ENCODE peak calls at places on chromosomes 6 and 20, in five cellular contexts. H, K, S, L and W are unnamed samples. For H3K27me3 and H3K4me1, the result is how much of the 10 kb centered on the place peaks cover.

GRCh38 chr6:132853059-132853458 is 38.7 kb downstream of the RPS12 start:
- DNase-seq in H (no peak), K (no peak), S (no peak), L (no peak), W (no peak)

GRCh38 chr6:80332013-80332412 is 225.5 kb downstream of the BCKDHB start:
- DNase-seq in H (no peak), K (no peak), S (no peak), L (no peak), W (no peak)

GRCh38 chr6:106347219-106347618 is 13.3 kb upstream of the CRYBG1 start:
- DNase-seq in H (no peak), K (no peak), S (no peak), L (no peak), W (no peak)

GRCh38 chr6:44642870-44643522 is 255.5 kb downstream of the CDC5L start:
- DNase-seq in H (peak), K (peak), S (no peak), L (no peak), W (no peak)

GRCh38 chr6:87656857-87657256 is 45.2 kb downstream of the AKIRIN2 start:
- DNase-seq in H (no peak), K (no peak), S (no peak), L (no peak), W (no peak)

GRCh38 chr6:128570439-128571063 is 50.2 kb upstream of the PTPRK start:
- DNase-seq in H (peak), K (no peak), S (no peak), L (no peak), W (peak)

GRCh38 chr6:158669145-158670035 is 19.5 kb downstream of the SYTL3 start:
- DNase-seq in H (no peak), K (peak), S (no peak), L (no peak), W (no peak)

GRCh38 chr20:25081065-25081729 is 744 bp downstream of the VSX1 start:
- DNase-seq in H (no peak), K (peak), S (peak), L (no peak), W (no peak)

GRCh38 chr6:1187293-1188131 is 124.4 kb upstream of the FOXQ1 start:
- DNase-seq in H (no peak), K (no peak), S (no peak), L (no peak), W (no peak)

GRCh38 chr6:74103417-74103816 is 407.4 kb downstream of the CD109 start:
- DNase-seq in H (no peak), K (no peak), S (no peak), L (no peak), W (no peak)

GRCh38 chr6:111625511-111626331 is 20.0 kb upstream of the TRAF3IP2 start:
- DNase-seq in H (no peak), K (peak), S (no peak), L (peak), W (no peak)

GRCh38 chr20:36827541-36828279 is 48.2 kb upstream of the TLDC2 start:
- DNase-seq in H (no peak), K (no peak), S (no peak), L (peak), W (no peak)

GRCh38 chr20:34896086-34896551 is 19.7 kb downstream of the ACSS2 start:
- DNase-seq in H (no peak), K (no peak), S (no peak), L (peak), W (no peak)

GRCh38 chr6:82145926-82146452 is 101.6 kb downstream of the IBTK start:
- DNase-seq in H (no peak), K (no peak), S (no peak), L (no peak), W (no peak)

GRCh38 chr6:20182926-20183521 is 29.2 kb downstream of the MBOAT1 start:
- DNase-seq in H (peak), K (peak), S (no peak), L (no peak), W (no peak)

DNA sequence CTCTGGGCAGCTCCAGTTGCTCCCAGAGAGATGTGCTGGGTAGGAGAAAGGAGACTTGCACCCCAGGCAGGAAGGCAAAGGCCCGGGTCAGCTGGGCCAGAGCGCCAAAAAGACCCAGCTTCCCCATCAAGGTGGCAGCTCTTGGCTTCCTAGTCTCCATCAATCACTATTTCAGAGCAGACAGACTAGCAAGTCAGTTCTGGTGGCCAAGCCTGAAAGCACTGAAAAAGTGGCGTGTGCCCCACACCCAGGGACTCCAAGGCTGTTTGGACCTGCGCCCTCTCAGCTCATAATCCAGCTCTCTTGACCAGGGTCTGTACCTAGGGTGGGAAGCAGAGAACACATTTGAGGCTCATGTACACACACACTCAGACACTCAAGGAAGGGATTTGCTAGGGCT is 3.7 kb downstream of the MAFB start:
- DNase-seq in H (no peak), K (no peak), S (no peak), L (no peak), W (no peak)
- H3K27me3 ChIP-seq in H (half or more), K (under half), S (half or more), L (under half), W (under half)

DNA sequence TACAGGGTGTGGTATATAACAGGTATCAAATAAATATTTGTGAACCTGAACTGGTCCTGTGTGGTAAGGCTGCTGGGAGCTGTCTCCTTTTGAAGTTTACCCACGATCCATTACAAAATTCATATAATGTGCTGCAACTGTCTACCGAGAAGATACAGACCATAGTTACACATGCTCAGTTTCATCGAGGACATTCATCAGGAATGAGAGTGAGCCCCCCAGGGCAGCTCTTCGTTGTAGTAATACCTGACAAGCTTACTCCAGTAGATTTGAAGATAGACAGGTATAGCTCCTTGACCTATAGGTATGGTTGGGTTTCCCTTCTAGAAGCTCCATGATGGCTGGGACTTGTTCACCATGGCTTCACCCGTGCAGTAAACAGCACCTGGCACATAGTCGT is 25.7 kb downstream of the ARMC2 start:
- DNase-seq in H (no peak), K (no peak), S (no peak), L (no peak), W (no peak)
- H3K4me1 ChIP-seq in H (under half), K (under half), S (under half), L (half or more), W (under half)

DNA sequence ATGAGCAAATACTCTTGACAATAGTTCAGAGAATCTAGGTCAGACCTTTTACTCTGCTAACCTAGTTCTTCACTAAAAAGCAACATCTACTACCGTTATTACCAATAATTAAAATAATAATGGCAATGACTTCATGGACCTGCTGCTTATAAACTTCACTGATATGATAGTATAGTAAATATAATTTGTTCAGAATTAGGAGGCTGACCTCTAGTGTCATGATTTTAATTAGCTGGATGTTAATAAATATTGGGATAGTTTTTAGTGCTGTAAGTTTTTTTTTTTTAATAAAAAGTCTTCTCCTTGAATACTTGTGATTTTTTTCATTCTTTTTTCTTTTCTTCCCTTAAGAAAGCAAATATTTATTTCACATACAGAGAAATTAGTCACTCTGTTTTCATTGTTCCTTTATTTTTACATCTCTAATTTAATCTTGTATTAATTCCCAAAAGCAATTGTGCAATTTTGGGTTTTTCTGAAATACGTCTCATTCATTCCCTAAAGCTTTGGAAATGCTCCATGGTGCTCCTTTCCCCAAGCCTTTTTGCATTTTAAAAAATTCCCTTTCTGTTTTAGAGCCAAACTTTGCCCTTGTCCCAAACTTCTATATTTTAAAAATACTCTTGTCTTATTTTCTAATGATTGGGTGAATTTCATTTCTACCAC is 46.6 kb upstream of the UST start:
- DNase-seq in H (no peak), K (peak), S (no peak), L (no peak), W (peak)
- H3K4me3 ChIP-seq in H (peak), K (peak), S (peak), L (peak), W (peak)

GRCh38 chr6:10514049-10514780 is 6.9 kb upstream of the GCNT2 start:
- DNase-seq in H (no peak), K (no peak), S (no peak), L (no peak), W (no peak)
- H3K27me3 ChIP-seq in H (under half), K (under half), S (under half), L (under half), W (under half)

DNA sequence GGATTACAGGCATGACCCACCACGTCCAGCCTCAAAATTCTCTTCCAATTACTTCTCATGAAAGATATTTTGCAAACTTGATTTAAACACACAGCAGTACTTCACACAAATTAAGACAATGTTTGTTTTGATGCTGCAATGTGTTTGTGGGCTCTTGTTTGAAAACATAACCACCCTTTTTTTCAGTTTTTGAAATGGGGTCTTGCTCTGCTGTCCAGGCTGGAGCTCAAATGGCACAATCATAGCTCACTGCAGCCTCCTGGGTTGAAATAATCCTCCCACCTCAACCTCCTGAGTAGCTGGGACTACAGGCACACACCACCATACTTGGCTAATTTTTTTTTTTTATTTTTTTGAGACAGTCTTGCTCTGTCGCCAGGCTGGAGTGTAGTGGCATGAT is 31.0 kb downstream of the STAU1 start:
- DNase-seq in H (no peak), K (no peak), S (no peak), L (no peak), W (no peak)
- H3K4me1 ChIP-seq in H (under half), K (under half), S (under half), L (under half), W (under half)

GRCh38 chr6:32938494-32938893 is 2.3 kb downstream of the HLA-DMB start:
- DNase-seq in H (no peak), K (no peak), S (no peak), L (no peak), W (no peak)
- H3K4me3 ChIP-seq in H (no peak), K (no peak), S (peak), L (no peak), W (no peak)